ENCODE peak calls at places on chromosomes 6 and 20, in ten cellular contexts. W, G, Q, N, P, R, L, J, V and I are unnamed samples. For H3K4me1, the result is how much of the 10 kb centered on the place peaks cover.

GRCh38 chr6:55664581-55665223 is 85.7 kb upstream of the HMGCLL1 start:
- DNase-seq in W (no peak), G (no peak), Q (no peak), N (no peak), P (no peak), R (no peak), L (no peak), J (no peak), V (no peak), I (no peak)

GRCh38 chr20:24309596-24309995 is 159.8 kb upstream of the SYNDIG1 start:
- DNase-seq in W (no peak), G (no peak), Q (no peak), N (peak), P (no peak), R (no peak), L (no peak), J (no peak), V (no peak), I (no peak)

GRCh38 chr6:16354692-16355091 is 116.3 kb downstream of the GMPR start:
- DNase-seq in W (no peak), G (no peak), Q (no peak), N (no peak), P (no peak), R (no peak), L (no peak), J (no peak), V (no peak), I (no peak)

GRCh38 chr20:56072165-56072564 is 66.8 kb upstream of the CBLN4 start:
- DNase-seq in W (no peak), G (no peak), Q (no peak), N (no peak), P (no peak), R (no peak), L (no peak), J (no peak), V (no peak), I (no peak)

GRCh38 chr6:125867483-125867935 is 76.7 kb downstream of the NCOA7 start:
- DNase-seq in W (no peak), G (no peak), Q (no peak), N (peak), P (no peak), R (no peak), L (peak), J (peak), V (no peak), I (no peak)

GRCh38 chr6:35759401-35759800 is 17.0 kb upstream of the CLPSL2 start:
- DNase-seq in W (no peak), G (no peak), Q (no peak), N (no peak), P (no peak), R (no peak), L (no peak), J (no peak), V (no peak), I (no peak)

GRCh38 chr6:90656325-90656724 is 69.5 kb upstream of the MAP3K7 start:
- DNase-seq in W (no peak), G (no peak), Q (no peak), N (no peak), P (no peak), R (no peak), L (no peak), J (no peak), V (no peak), I (peak)

GRCh38 chr6:52020961-52021570 is 66.3 kb downstream of the PKHD1 start:
- DNase-seq in W (no peak), G (no peak), Q (no peak), N (peak), P (no peak), R (peak), L (no peak), J (no peak), V (no peak), I (no peak)

GRCh38 chr6:31172973-31173384 is 2.5 kb upstream of the POU5F1 start:
- DNase-seq in W (no peak), G (no peak), Q (no peak), N (no peak), P (no peak), R (no peak), L (peak), J (no peak), V (no peak), I (no peak)

GRCh38 chr6:147438758-147439528 is 69.5 kb upstream of the SAMD5 start:
- DNase-seq in W (no peak), G (no peak), Q (no peak), N (no peak), P (no peak), R (no peak), L (peak), J (no peak), V (no peak), I (no peak)

GRCh38 chr6:101689156-101689555 is 295.6 kb downstream of the GRIK2 start:
- DNase-seq in W (no peak), G (no peak), Q (no peak), N (no peak), P (no peak), R (no peak), L (no peak), J (no peak), V (no peak), I (no peak)
- H3K4me1 ChIP-seq in W (under half), G (under half), Q (under half), N (under half), P (under half), R (under half), L (under half), J (under half), V (under half), I (under half)

DNA sequence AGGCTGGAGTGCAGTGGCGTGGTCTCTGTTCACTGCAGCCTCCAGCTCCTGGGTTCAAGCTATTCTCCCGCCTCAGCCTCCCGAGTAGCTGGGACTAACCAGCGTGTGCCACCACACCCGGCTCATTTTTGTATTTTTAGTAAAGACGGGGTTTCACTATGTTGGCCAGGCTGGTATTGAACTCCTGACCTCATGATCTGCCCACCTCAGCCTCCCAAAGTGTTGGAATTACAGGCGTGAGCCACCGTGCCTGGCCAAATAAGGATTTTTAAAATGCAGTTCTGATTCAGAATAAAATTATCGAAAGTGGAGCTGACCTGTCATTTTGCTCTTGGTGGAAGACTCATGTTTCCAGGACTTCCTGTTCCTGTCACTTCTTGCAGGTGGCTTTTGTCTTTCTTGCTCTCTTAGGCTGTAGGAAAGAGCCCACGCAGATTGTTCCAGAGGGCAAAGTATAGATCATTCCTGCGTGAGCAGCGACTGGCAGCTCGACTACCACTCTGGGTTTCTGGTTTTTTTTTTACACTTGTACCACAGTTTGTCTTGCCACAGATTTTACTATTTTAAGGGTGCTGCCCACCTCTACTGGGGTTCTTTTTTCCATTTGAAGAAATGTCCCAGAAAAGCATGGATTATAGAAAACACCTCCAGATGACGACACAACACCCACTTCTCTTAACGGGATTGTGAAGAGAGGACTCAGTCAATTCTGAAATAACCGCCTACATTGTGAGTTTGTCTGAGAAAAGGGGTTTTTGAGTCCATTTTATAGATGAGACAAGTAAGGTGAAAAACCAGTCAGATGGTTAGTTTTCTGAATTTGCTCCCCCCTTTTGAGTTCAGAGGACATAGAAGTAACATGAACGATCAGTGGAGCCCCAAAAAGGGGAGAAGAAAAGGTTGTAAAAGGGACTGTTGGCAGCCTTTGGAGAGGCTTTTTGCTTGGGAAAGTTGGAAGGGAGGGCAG is 7.5 kb downstream of the JARID2 start:
- DNase-seq in W (no peak), G (no peak), Q (no peak), N (no peak), P (no peak), R (no peak), L (no peak), J (no peak), V (no peak), I (no peak)
- H3K4me1 ChIP-seq in W (half or more), G (under half), Q (half or more), N (under half), P (under half), R (half or more), L (under half), J (under half), V (under half), I (half or more)

GRCh38 chr6:43761666-43762409 is 8.2 kb upstream of the VEGFA start:
- DNase-seq in W (no peak), G (no peak), Q (no peak), N (no peak), P (peak), R (no peak), L (no peak), J (no peak), V (no peak), I (no peak)

GRCh38 chr6:43763812-43764522 is 6.0 kb upstream of the VEGFA start:
- DNase-seq in W (no peak), G (no peak), Q (no peak), N (no peak), P (no peak), R (no peak), L (no peak), J (no peak), V (no peak), I (no peak)

GRCh38 chr6:43764767-43765166 is 5.2 kb upstream of the VEGFA start:
- DNase-seq in W (no peak), G (no peak), Q (no peak), N (no peak), P (peak), R (no peak), L (no peak), J (no peak), V (no peak), I (no peak)

GRCh38 chr6:43762410-43762768 is 7.6 kb upstream of the VEGFA start:
- DNase-seq in W (no peak), G (no peak), Q (no peak), N (no peak), P (no peak), R (no peak), L (no peak), J (no peak), V (no peak), I (no peak)

DNA sequence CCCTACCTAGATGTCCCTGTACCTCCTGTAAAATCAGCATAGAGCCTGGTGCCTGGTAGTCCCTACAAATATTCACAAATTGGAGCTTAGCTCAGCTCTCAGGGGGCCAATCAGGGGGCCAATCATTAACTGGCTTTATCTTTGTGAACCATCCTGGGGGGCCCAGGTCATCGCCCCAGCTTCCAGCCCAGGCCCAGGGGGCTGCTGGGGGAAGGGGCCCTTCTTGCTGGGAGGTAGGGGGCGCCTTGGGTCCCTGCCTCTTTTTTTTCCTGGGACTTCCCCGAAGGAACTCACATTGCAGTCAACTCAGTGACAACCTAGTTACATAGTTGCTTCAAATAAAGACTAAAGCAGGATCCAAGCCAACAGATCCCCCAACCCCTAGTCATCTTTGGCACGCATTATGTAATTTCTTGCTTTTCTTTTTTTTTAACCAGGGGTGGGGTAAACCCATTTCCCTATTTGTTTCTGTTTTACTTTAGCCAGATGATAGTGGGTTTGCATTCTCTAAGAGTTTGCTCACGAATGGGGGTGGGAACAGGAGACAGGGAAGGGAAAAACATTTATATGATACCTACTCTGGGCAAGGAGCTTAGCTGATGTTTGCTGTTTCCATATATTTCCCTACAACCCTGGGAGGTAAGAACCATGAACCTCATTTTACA is 6.7 kb upstream of the VEGFA start:
- DNase-seq in W (no peak), G (no peak), Q (no peak), N (no peak), P (no peak), R (no peak), L (no peak), J (no peak), V (no peak), I (no peak)
- H3K4me1 ChIP-seq in W (under half), G (under half), Q (under half), N (under half), P (under half), R (under half), L (under half), J (under half), V (under half), I (under half)

GRCh38 chr20:48619126-48620101 is 208.4 kb downstream of the PREX1 start:
- DNase-seq in W (no peak), G (peak), Q (no peak), N (no peak), P (peak), R (no peak), L (no peak), J (no peak), V (no peak), I (no peak)
- H3K4me1 ChIP-seq in W (under half), G (under half), Q (under half), N (under half), P (under half), R (under half), L (under half), J (under half), V (under half), I (under half)

GRCh38 chr6:137172734-137173431 is 561 bp downstream of the IL22RA2 start:
- DNase-seq in W (no peak), G (no peak), Q (no peak), N (no peak), P (no peak), R (no peak), L (no peak), J (no peak), V (no peak), I (no peak)

GRCh38 chr6:137171053-137171374 is 2.4 kb downstream of the IL22RA2 start:
- DNase-seq in W (no peak), G (no peak), Q (no peak), N (no peak), P (no peak), R (no peak), L (no peak), J (no peak), V (no peak), I (no peak)

GRCh38 chr6:137167702-137168377 is 5.6 kb downstream of the IL22RA2 start:
- DNase-seq in W (no peak), G (no peak), Q (no peak), N (no peak), P (no peak), R (no peak), L (no peak), J (no peak), V (no peak), I (no peak)

GRCh38 chr6:137171824-137172733 is 1.4 kb downstream of the IL22RA2 start:
- DNase-seq in W (no peak), G (no peak), Q (no peak), N (no peak), P (no peak), R (no peak), L (no peak), J (no peak), V (no peak), I (no peak)

DNA sequence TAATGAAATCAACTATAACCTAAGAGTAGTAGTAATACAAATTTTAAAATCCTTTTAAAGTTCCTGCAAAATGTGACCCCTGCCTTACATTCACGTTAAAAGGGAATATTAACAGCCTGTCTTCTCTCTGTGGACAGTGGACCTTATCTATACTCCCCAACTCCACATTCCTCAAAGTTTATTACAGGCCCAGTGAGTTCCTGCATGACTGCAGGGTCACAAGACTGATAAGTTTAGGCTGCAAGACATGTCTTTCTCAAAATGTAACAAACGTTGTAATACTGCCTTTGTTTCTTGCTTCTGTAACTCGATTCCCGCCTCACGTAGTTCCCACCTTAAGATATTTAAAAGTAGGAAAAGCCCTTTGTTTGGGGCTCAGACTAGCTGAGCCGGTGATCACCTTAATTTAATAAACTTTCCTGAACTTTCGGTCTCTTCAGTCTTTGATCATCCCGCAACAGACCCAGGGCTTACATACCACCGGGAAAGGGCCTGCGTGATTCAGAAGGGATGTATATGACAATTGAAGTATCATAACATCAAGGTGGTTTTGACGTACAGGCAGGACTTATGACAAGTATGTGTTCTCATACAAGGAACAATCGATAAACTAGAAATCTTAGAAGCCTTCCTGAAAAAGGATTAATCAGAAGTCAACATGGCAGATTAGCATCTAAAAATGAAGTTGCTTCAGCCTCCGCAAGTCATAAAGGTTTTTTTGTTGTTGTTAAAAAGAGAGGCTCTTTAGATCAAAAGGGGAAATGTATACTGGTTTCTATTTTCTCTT is 3.0 kb downstream of the IL22RA2 start:
- DNase-seq in W (no peak), G (no peak), Q (no peak), N (no peak), P (no peak), R (no peak), L (no peak), J (no peak), V (no peak), I (no peak)
- H3K4me1 ChIP-seq in W (under half), G (under half), Q (under half), N (under half), P (under half), R (under half), L (under half), J (under half), V (under half), I (under half)

DNA sequence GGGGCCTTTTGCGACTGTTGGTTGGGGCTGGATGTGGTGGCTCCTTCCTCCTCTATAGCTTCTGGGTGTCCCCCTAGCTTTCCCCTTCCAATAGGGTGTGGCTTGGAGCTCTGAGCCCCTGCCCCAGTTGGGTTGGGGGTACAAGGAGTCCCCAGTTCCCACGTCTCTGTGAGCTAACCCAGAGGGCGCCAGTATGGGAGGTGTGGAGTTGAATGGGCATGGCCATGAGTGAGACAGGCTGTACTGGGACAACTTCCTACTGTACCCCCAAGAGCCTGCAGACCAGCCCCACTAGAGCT is 1.2 kb downstream of the C20orf204 start:
- DNase-seq in W (no peak), G (no peak), Q (no peak), N (no peak), P (no peak), R (no peak), L (no peak), J (no peak), V (no peak), I (no peak)
- H3K4me1 ChIP-seq in W (under half), G (under half), Q (under half), N (under half), P (under half), R (under half), L (under half), J (under half), V (under half), I (under half)

GRCh38 chr20:11436113-11436890 is 481.4 kb upstream of the BTBD3 start:
- DNase-seq in W (no peak), G (no peak), Q (no peak), N (no peak), P (no peak), R (no peak), L (no peak), J (no peak), V (no peak), I (no peak)
- H3K4me1 ChIP-seq in W (under half), G (under half), Q (under half), N (under half), P (under half), R (under half), L (under half), J (under half), V (under half), I (under half)

GRCh38 chr20:57587989-57588377 is 27.1 kb downstream of the PCK1 start:
- DNase-seq in W (no peak), G (no peak), Q (no peak), N (no peak), P (no peak), R (peak), L (no peak), J (no peak), V (no peak), I (no peak)
- H3K4me1 ChIP-seq in W (under half), G (under half), Q (under half), N (under half), P (under half), R (under half), L (under half), J (under half), V (under half), I (under half)